ENCODE peak calls at places on chromosomes 2 and 18, in four cellular contexts. One of them, this sample, is unnamed.

GRCh38 chr2:242060212-242060835 is 190.8 kb downstream of the RTP5 start:
- DNase-seq in GM20000: no peak
- DNase-seq in colonic mucosa: no peak
- DNase-seq in heart right ventricle: no peak
- DNase-seq in this sample: peak

GRCh38 chr2:23565814-23566213 is 180.8 kb downstream of the KLHL29 start:
- DNase-seq in GM20000: no peak
- DNase-seq in heart right ventricle: peak
- DNase-seq in colonic mucosa: no peak
- DNase-seq in this sample: no peak

GRCh38 chr2:102062802-102063201 is 71.0 kb downstream of the IL1R2 start:
- DNase-seq in GM20000: no peak
- DNase-seq in colonic mucosa: no peak
- DNase-seq in heart right ventricle: no peak
- DNase-seq in this sample: no peak

GRCh38 chr2:75707901-75708300 is 2.8 kb downstream of the GCFC2 start:
- DNase-seq in GM20000: no peak
- DNase-seq in colonic mucosa: no peak
- DNase-seq in heart right ventricle: no peak
- DNase-seq in this sample: peak

GRCh38 chr2:42138163-42139016 is 30.8 kb upstream of the EML4 start:
- DNase-seq in GM20000: no peak
- DNase-seq in colonic mucosa: no peak
- DNase-seq in heart right ventricle: peak
- DNase-seq in this sample: peak

GRCh38 chr2:53672881-53673522 is 94.6 kb upstream of the CHAC2 start:
- DNase-seq in colonic mucosa: no peak
- DNase-seq in heart right ventricle: no peak
- DNase-seq in GM20000: no peak
- DNase-seq in this sample: no peak

GRCh38 chr2:126634273-126634861 is 21.6 kb upstream of the GYPC start:
- DNase-seq in heart right ventricle: no peak
- DNase-seq in GM20000: peak
- DNase-seq in colonic mucosa: peak
- DNase-seq in this sample: peak

GRCh38 chr2:40606862-40607261 is 155.0 kb upstream of the SLC8A1 start:
- DNase-seq in colonic mucosa: no peak
- DNase-seq in GM20000: no peak
- DNase-seq in heart right ventricle: no peak
- DNase-seq in this sample: peak

GRCh38 chr2:32538735-32539134 is 89.1 kb upstream of the TTC27 start:
- DNase-seq in GM20000: no peak
- DNase-seq in heart right ventricle: no peak
- DNase-seq in colonic mucosa: no peak
- DNase-seq in this sample: no peak

GRCh38 chr2:29332540-29332939 is 217.3 kb downstream of the CLIP4 start:
- DNase-seq in GM20000: no peak
- DNase-seq in heart right ventricle: no peak
- DNase-seq in colonic mucosa: no peak
- DNase-seq in this sample: no peak

GRCh38 chr2:29326926-29327325 is 211.7 kb downstream of the CLIP4 start:
- DNase-seq in GM20000: no peak
- DNase-seq in colonic mucosa: no peak
- DNase-seq in heart right ventricle: no peak
- DNase-seq in this sample: no peak

GRCh38 chr2:29334723-29335122 is 219.5 kb downstream of the CLIP4 start:
- DNase-seq in heart right ventricle: no peak
- DNase-seq in colonic mucosa: no peak
- DNase-seq in GM20000: no peak
- DNase-seq in this sample: no peak

GRCh38 chr2:29325544-29325943 is 210.3 kb downstream of the CLIP4 start:
- DNase-seq in heart right ventricle: no peak
- DNase-seq in GM20000: no peak
- DNase-seq in colonic mucosa: no peak
- DNase-seq in this sample: peak

DNA sequence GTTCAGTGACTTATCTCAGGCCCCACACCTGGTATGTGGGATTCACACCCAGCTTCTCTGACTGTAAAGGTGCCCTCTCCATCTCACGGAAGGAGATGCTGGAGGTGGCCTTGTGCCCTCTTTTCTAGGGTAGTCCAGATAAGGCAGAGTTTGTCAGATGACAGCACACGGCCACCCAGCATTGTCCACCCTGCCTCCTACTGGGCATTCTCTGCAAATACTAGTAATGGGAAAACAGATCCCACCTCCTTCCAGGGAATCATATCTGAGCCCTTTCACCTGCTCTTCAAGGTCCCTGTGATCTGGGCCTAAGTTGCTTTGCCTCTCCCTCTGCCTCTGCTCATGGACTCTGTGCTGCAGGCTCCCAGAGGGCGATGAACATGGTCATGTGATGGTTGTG is 214.7 kb downstream of the CLIP4 start:
- DNase-seq in GM20000: no peak
- DNase-seq in colonic mucosa: no peak
- DNase-seq in heart right ventricle: no peak
- DNase-seq in this sample: no peak
- TF ChIP-seq CTCF in GM20000: peak
- TF ChIP-seq CTCF in colonic mucosa: no peak
- TF ChIP-seq CTCF in heart right ventricle: no peak
- TF ChIP-seq CTCF in this sample: peak

DNA sequence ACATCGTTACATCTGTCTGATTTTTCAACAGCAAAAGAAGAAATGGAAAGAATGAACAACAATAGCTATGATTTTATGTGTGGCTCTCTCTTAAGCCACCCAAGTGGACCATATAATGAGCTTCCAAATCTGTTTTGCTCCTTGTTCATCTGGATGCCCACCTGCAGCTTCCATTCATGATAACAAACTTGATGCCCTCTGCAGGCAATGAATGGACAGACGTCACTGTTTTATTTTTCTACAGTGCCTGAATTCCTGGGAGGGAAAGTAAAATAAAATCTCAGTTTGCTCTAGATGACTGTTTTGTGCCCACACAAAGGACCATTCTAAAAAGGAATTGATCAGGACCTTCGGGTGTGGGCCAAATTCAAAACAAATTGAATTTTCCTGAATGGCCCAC is 5.0 kb downstream of the MREG start:
- DNase-seq in heart right ventricle: no peak
- DNase-seq in GM20000: no peak
- DNase-seq in colonic mucosa: no peak
- DNase-seq in this sample: no peak
- TF ChIP-seq CTCF in heart right ventricle: no peak
- TF ChIP-seq CTCF in GM20000: no peak
- TF ChIP-seq CTCF in colonic mucosa: no peak
- TF ChIP-seq CTCF in this sample: no peak

GRCh38 chr2:143209570-143210445 is 80.6 kb downstream of the ARHGAP15 start:
- DNase-seq in colonic mucosa: no peak
- DNase-seq in heart right ventricle: no peak
- DNase-seq in GM20000: no peak
- DNase-seq in this sample: no peak

GRCh38 chr2:143210446-143210819 is 81.2 kb downstream of the ARHGAP15 start:
- DNase-seq in colonic mucosa: no peak
- DNase-seq in heart right ventricle: no peak
- DNase-seq in GM20000: no peak
- DNase-seq in this sample: no peak

GRCh38 chr2:143205106-143205764 is 76.0 kb downstream of the ARHGAP15 start:
- DNase-seq in colonic mucosa: no peak
- DNase-seq in heart right ventricle: no peak
- DNase-seq in GM20000: peak
- DNase-seq in this sample: peak
- TF ChIP-seq CTCF in colonic mucosa: peak
- TF ChIP-seq CTCF in heart right ventricle: no peak
- TF ChIP-seq CTCF in GM20000: peak
- TF ChIP-seq CTCF in this sample: peak

GRCh38 chr2:70089946-70090523 is 2.8 kb downstream of the PCBP1 start:
- DNase-seq in GM20000: no peak
- DNase-seq in colonic mucosa: no peak
- DNase-seq in heart right ventricle: no peak
- DNase-seq in this sample: no peak

GRCh38 chr2:70088508-70089219 is 1.4 kb downstream of the PCBP1 start:
- DNase-seq in colonic mucosa: no peak
- DNase-seq in GM20000: no peak
- DNase-seq in heart right ventricle: no peak
- DNase-seq in this sample: peak

GRCh38 chr2:70087703-70088507 is 628 bp downstream of the PCBP1 start:
- DNase-seq in colonic mucosa: peak
- DNase-seq in GM20000: peak
- DNase-seq in heart right ventricle: peak
- DNase-seq in this sample: peak

GRCh38 chr2:70090706-70091334 is 3.5 kb downstream of the PCBP1 start:
- DNase-seq in colonic mucosa: no peak
- DNase-seq in GM20000: no peak
- DNase-seq in heart right ventricle: no peak
- DNase-seq in this sample: no peak

DNA sequence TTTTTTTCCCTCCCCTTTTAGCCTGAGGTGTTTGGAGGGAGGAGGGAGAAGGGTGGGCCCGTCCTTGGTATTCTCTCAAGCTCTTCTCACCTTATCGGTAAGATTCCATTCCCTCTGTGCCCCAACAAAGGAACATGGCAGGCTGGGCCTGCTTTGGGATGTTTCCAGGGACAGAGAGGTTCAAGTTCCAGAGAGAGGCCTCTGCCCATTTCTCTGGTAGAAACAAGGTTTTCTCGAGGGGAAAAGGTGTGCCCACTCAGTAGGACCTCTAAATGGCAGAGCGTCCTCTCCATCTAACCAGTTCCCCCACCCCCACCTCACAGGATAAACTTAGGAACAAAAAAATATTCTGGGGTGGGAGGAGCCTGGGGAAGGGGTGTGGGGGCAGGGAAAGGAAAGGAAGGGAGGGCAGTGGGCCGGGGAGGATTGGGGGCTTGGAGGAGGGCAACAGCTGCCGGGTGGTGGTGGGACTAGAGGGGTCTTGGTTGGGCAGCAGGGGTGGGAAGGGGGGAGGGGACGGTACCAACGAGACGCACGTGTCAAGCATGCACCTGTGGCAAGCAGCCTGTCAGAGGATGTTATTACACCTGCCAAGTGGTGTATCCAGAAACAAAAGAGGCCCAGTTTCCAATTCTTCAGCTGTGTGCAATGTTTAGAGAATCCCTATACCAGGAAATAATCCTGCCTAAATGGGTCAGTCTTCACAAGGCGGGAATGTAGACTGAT is 2.1 kb downstream of the PCBP1 start:
- DNase-seq in GM20000: peak
- DNase-seq in colonic mucosa: no peak
- DNase-seq in heart right ventricle: peak
- DNase-seq in this sample: peak
- TF ChIP-seq CTCF in GM20000: no peak
- TF ChIP-seq CTCF in colonic mucosa: no peak
- TF ChIP-seq CTCF in heart right ventricle: no peak
- TF ChIP-seq CTCF in this sample: no peak

DNA sequence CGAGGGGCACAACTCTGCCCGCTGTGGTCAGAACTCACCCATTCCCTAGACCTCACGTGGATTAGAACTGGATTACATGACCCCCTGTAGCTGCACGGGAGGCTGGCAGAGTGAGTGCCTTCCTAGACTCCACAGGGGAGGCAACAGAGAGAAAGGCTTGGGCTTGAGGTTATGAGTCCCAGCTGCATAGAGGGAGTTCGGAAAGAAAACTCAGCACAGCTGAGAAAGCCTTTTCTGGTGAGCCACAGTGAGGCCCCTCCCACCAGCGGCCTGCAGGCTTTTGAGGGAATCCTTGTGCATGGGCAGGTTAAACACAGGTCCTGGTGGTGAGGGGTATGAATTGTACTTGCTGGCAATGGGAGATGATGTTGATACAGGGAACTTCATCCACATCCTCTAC is 217.3 kb downstream of the FHOD3 start:
- DNase-seq in heart right ventricle: no peak
- DNase-seq in GM20000: no peak
- DNase-seq in colonic mucosa: no peak
- DNase-seq in this sample: no peak
- TF ChIP-seq CTCF in heart right ventricle: no peak
- TF ChIP-seq CTCF in GM20000: no peak
- TF ChIP-seq CTCF in colonic mucosa: no peak
- TF ChIP-seq CTCF in this sample: no peak

GRCh38 chr2:96584017-96584416 is 47.5 kb downstream of the ARID5A start:
- DNase-seq in GM20000: no peak
- DNase-seq in heart right ventricle: no peak
- DNase-seq in colonic mucosa: no peak
- DNase-seq in this sample: peak

GRCh38 chr2:96578731-96579130 is 42.2 kb downstream of the ARID5A start:
- DNase-seq in GM20000: no peak
- DNase-seq in colonic mucosa: no peak
- DNase-seq in heart right ventricle: no peak
- DNase-seq in this sample: no peak

GRCh38 chr2:96575790-96576456 is 39.4 kb downstream of the ARID5A start:
- DNase-seq in heart right ventricle: no peak
- DNase-seq in colonic mucosa: no peak
- DNase-seq in GM20000: no peak
- DNase-seq in this sample: no peak

GRCh38 chr2:96579422-96579821 is 42.9 kb downstream of the ARID5A start:
- DNase-seq in heart right ventricle: no peak
- DNase-seq in colonic mucosa: no peak
- DNase-seq in GM20000: no peak
- DNase-seq in this sample: no peak

GRCh38 chr2:96580771-96581170 is 44.2 kb downstream of the ARID5A start:
- DNase-seq in GM20000: peak
- DNase-seq in heart right ventricle: no peak
- DNase-seq in colonic mucosa: no peak
- DNase-seq in this sample: peak
- TF ChIP-seq CTCF in GM20000: no peak
- TF ChIP-seq CTCF in heart right ventricle: no peak
- TF ChIP-seq CTCF in colonic mucosa: no peak
- TF ChIP-seq CTCF in this sample: no peak

DNA sequence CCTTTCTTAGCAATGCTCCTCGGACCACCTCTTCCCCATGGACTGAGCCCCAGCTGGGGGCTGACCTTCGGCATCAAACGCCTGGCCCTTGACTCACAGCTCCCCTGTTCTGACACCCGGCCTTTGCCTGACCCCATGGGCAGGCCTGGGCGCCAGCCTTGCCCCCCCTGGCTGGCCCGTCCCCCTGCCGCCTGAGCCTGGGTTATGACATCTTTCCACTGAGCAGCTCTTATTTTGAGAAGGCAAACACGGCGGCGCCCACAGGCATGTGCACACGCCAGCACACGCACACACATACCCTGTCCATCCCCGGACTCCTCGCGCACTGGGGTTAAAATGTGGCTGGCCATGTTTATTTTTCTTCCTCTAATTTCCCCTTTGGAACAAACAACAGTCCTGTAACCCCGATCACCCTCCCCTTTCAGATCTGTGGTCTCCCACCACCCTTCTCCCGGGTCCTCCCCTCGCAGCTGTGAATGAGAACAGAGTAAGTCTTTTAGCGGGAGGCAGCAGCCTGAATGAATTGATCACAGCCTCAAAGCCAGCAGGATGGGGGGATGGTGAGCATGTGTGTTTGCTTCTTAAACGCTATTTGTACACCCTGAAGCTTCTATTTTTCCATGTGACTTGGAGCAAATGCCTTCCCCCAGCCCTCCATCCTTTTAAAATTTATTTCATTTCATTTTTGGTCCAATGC is 11.8 kb upstream of the ATOH8 start:
- DNase-seq in heart right ventricle: peak
- DNase-seq in GM20000: no peak
- DNase-seq in colonic mucosa: peak
- DNase-seq in this sample: peak
- TF ChIP-seq CTCF in heart right ventricle: no peak
- TF ChIP-seq CTCF in GM20000: no peak
- TF ChIP-seq CTCF in colonic mucosa: no peak
- TF ChIP-seq CTCF in this sample: no peak